ENCODE peak calls at places on chromosomes 1 and 21, in four cellular contexts. One of them, this sample, is unnamed.
A peak's percentile ranks its signal among the peaks of the same experiment; 100 is the strongest.

GRCh38 chr1:80961464-80962190 is 839.1 kb upstream of the ADGRL2 start:
- DNase-seq in NCI-H1694: no peak
- DNase-seq in glomerular endothelial cell: no peak
- DNase-seq in lung microvascular endothelial cell: no peak
- DNase-seq in this sample: no peak

GRCh38 chr1:56237491-56238064 is 341.8 kb downstream of the PLPP3 start:
- DNase-seq in NCI-H1694: no peak
- DNase-seq in glomerular endothelial cell: no peak
- DNase-seq in lung microvascular endothelial cell: no peak
- DNase-seq in this sample: no peak

GRCh38 chr1:199282910-199283309 is 644.1 kb downstream of the PTPRC start:
- DNase-seq in NCI-H1694: no peak
- DNase-seq in glomerular endothelial cell: no peak
- DNase-seq in lung microvascular endothelial cell: peak; percentile 76
- DNase-seq in this sample: no peak

GRCh38 chr1:248231117-248231516 is at the start of gene OR2M4:
- DNase-seq in NCI-H1694: no peak
- DNase-seq in glomerular endothelial cell: no peak
- DNase-seq in lung microvascular endothelial cell: no peak
- DNase-seq in this sample: no peak

GRCh38 chr1:179821524-179821923 is 56.1 kb downstream of the TOR1AIP2 start:
- DNase-seq in NCI-H1694: no peak
- DNase-seq in glomerular endothelial cell: no peak
- DNase-seq in lung microvascular endothelial cell: no peak
- DNase-seq in this sample: no peak

GRCh38 chr21:37009740-37010341 is 3.3 kb downstream of the RIPPLY3 start:
- DNase-seq in NCI-H1694: peak; percentile 96
- DNase-seq in glomerular endothelial cell: peak; percentile 50
- DNase-seq in lung microvascular endothelial cell: peak; percentile 86
- DNase-seq in this sample: peak; percentile 88

GRCh38 chr1:229972600-229973296 is 94.3 kb upstream of the GALNT2 start:
- DNase-seq in NCI-H1694: no peak
- DNase-seq in glomerular endothelial cell: no peak
- DNase-seq in lung microvascular endothelial cell: peak; percentile 13
- DNase-seq in this sample: no peak

GRCh38 chr1:59522925-59523505 is 226.1 kb downstream of the FGGY start:
- DNase-seq in NCI-H1694: no peak
- DNase-seq in glomerular endothelial cell: no peak
- DNase-seq in lung microvascular endothelial cell: no peak
- DNase-seq in this sample: no peak

GRCh38 chr1:200311256-200311655 is 98.6 kb downstream of the ZNF281 start:
- DNase-seq in NCI-H1694: no peak
- DNase-seq in glomerular endothelial cell: no peak
- DNase-seq in lung microvascular endothelial cell: no peak
- DNase-seq in this sample: no peak

GRCh38 chr21:28537371-28538079 is 455.2 kb downstream of the LTN1 start:
- DNase-seq in NCI-H1694: no peak
- DNase-seq in glomerular endothelial cell: no peak
- DNase-seq in lung microvascular endothelial cell: peak; percentile 66
- DNase-seq in this sample: no peak

GRCh38 chr1:180192172-180192571 is 37.5 kb downstream of the QSOX1 start:
- DNase-seq in NCI-H1694: no peak
- DNase-seq in glomerular endothelial cell: no peak
- DNase-seq in lung microvascular endothelial cell: no peak
- DNase-seq in this sample: no peak